ENCODE peak calls at places on chromosomes 1 and 21, in ten cellular contexts. P, O, C, D, F, U, X, Y, B and H are unnamed samples.

GRCh38 chr1:30770150-30770549 is 12.6 kb upstream of the LAPTM5 start:
- DNase-seq in P (no peak), O (no peak), C (no peak), D (no peak), F (no peak), U (no peak), X (no peak), Y (no peak), B (no peak), H (no peak)

GRCh38 chr1:154593390-154593789 is 14.6 kb downstream of the ADAR start:
- DNase-seq in P (no peak), O (no peak), C (no peak), D (no peak), F (no peak), U (no peak), X (no peak), Y (no peak), B (no peak), H (no peak)

GRCh38 chr1:1110561-1110971 is 5.3 kb downstream of the C1orf159 start:
- DNase-seq in P (no peak), O (no peak), C (no peak), D (no peak), F (no peak), U (no peak), X (no peak), Y (no peak), B (no peak), H (no peak)

GRCh38 chr1:87428883-87429282 is 100.2 kb downstream of the LMO4 start:
- DNase-seq in P (no peak), O (no peak), C (no peak), D (no peak), F (no peak), U (no peak), X (no peak), Y (no peak), B (no peak), H (no peak)

GRCh38 chr1:38015978-38016640 is 3.6 kb downstream of the UTP11 start:
- DNase-seq in P (no peak), O (no peak), C (no peak), D (no peak), F (no peak), U (no peak), X (no peak), Y (no peak), B (no peak), H (no peak)

GRCh38 chr1:1421907-1422464 is 910 bp upstream of the ANKRD65 start:
- DNase-seq in P (no peak), O (no peak), C (no peak), D (no peak), F (no peak), U (no peak), X (no peak), Y (no peak), B (no peak), H (no peak)

GRCh38 chr1:208052926-208053407 is 142.0 kb upstream of the CD34 start:
- DNase-seq in P (no peak), O (no peak), C (no peak), D (no peak), F (no peak), U (no peak), X (no peak), Y (no peak), B (no peak), H (no peak)

GRCh38 chr21:45534591-45535331 is 7.5 kb downstream of the SLC19A1 start:
- DNase-seq in P (no peak), O (no peak), C (no peak), D (no peak), F (peak), U (no peak), X (peak), Y (no peak), B (no peak), H (no peak)

GRCh38 chr1:26278835-26279597 is 870 bp upstream of the SH3BGRL3 start:
- DNase-seq in P (no peak), O (no peak), C (no peak), D (no peak), F (no peak), U (no peak), X (no peak), Y (no peak), B (peak), H (no peak)

GRCh38 chr1:99814373-99814900 is 35.7 kb upstream of the AGL start:
- DNase-seq in P (no peak), O (no peak), C (no peak), D (no peak), F (no peak), U (no peak), X (no peak), Y (no peak), B (no peak), H (no peak)

GRCh38 chr1:86156571-86157455 is at the start of gene COL24A1:
- DNase-seq in P (no peak), O (no peak), C (no peak), D (no peak), F (peak), U (peak), X (no peak), Y (peak), B (peak), H (no peak)

GRCh38 chr1:67710417-67710816 is 25.4 kb downstream of the GADD45A start:
- DNase-seq in P (no peak), O (no peak), C (no peak), D (no peak), F (no peak), U (no peak), X (no peak), Y (no peak), B (no peak), H (no peak)

GRCh38 chr1:108559215-108560142 is at the start of gene EEIG2:
- DNase-seq in P (peak), O (no peak), C (peak), D (peak), F (peak), U (peak), X (peak), Y (peak), B (peak), H (peak)

GRCh38 chr1:245673920-245674414 is 519.2 kb downstream of the KIF26B start:
- DNase-seq in P (no peak), O (no peak), C (no peak), D (no peak), F (no peak), U (no peak), X (no peak), Y (no peak), B (no peak), H (peak)